ENCODE peak calls at places on chromosome 5, in ten cellular contexts. L is left cardiac atrium; D is NCI-H1417; Y is fibroblast of pulmonary artery; F is putamen; U is HEK293T; S is astrocyte of the spinal cord; X is activated CD4-positive, alpha-beta T cell treated with anti-CD3 and anti-CD28 coated beads, Interleukin-2, amount 10 ng/mL, durations not matched to agents 24 days and 14 days; Z is activated gamma-delta T cell treated with Interleukin-2 at 50 U/mL for 16 hours; P is stimulated activated CD8-positive, alpha-beta memory T cell treated with anti-CD3 and anti-CD28 coated beads, Interleukin-2, amount 100 ng/mL, for 48 hours. O is an unnamed sample.

GRCh38 chr5:90606539-90606938 is 47.9 kb downstream of the ADGRV1 start:
- DNase-seq in L (no peak), D (no peak), Y (no peak), F (no peak), U (no peak), S (no peak), X (no peak), Z (no peak), P (no peak), O (peak; percentile 23)

GRCh38 chr5:155021858-155022257 is 8.3 kb downstream of the KIF4B start:
- DNase-seq in L (no peak), D (no peak), Y (no peak), F (no peak), U (no peak), S (no peak), X (no peak), Z (no peak), P (no peak), O (no peak)

GRCh38 chr5:34703767-34704324 is 47.7 kb downstream of the RAI14 start:
- DNase-seq in L (no peak), D (no peak), Y (no peak), F (no peak), U (no peak), S (no peak), X (no peak), Z (no peak), P (no peak), O (no peak)

GRCh38 chr5:125372694-125373621 is 626.5 kb upstream of the ZNF608 start:
- DNase-seq in L (no peak), D (no peak), Y (peak; percentile 71), F (peak; percentile 76), U (no peak), S (peak; percentile 59), X (no peak), Z (no peak), P (no peak), O (peak; percentile 81)

GRCh38 chr5:143921525-143922311 is 109.8 kb downstream of the HMHB1 start:
- DNase-seq in L (no peak), D (no peak), Y (peak; percentile 92), F (peak; percentile 25), U (no peak), S (peak; percentile 74), X (no peak), Z (no peak), P (no peak), O (peak; percentile 97)

GRCh38 chr5:137372386-137373160 is 126.6 kb downstream of the SPOCK1 start:
- DNase-seq in L (no peak), D (no peak), Y (peak; percentile 15), F (no peak), U (no peak), S (peak; percentile 8), X (no peak), Z (no peak), P (no peak), O (peak; percentile 34)

GRCh38 chr5:179912951-179913350 is 5.3 kb upstream of the TBC1D9B start:
- DNase-seq in L (no peak), D (no peak), Y (no peak), F (no peak), U (no peak), S (no peak), X (no peak), Z (no peak), P (no peak), O (no peak)

GRCh38 chr5:39100851-39101396 is 26.7 kb upstream of the RICTOR start:
- DNase-seq in L (no peak), D (no peak), Y (peak; percentile 96), F (no peak), U (no peak), S (peak; percentile 92), X (no peak), Z (no peak), P (no peak), O (peak; percentile 97)

GRCh38 chr5:1317921-1318565 is 23.2 kb upstream of the TERT start:
- DNase-seq in L (no peak), D (no peak), Y (no peak), F (no peak), U (no peak), S (no peak), X (no peak), Z (no peak), P (no peak), O (no peak)

GRCh38 chr5:102498271-102499034 is at the start of gene SLCO6A1:
- DNase-seq in L (no peak), D (no peak), Y (no peak), F (no peak), U (no peak), S (no peak), X (no peak), Z (no peak), P (no peak), O (no peak)

GRCh38 chr5:3009605-3010004 is 258.1 kb upstream of the IRX2 start:
- DNase-seq in L (no peak), D (no peak), Y (no peak), F (no peak), U (no peak), S (no peak), X (no peak), Z (no peak), P (no peak), O (no peak)

GRCh38 chr5:130992621-130993020 is 172.4 kb downstream of the HINT1 start:
- DNase-seq in L (no peak), D (no peak), Y (no peak), F (no peak), U (no peak), S (peak; percentile 8), X (no peak), Z (no peak), P (no peak), O (no peak)

GRCh38 chr5:150411245-150411979 is 1.3 kb downstream of the CD74 start:
- DNase-seq in L (peak; percentile 74), D (no peak), Y (peak; percentile 19), F (no peak), U (peak; percentile 37), S (no peak), X (peak; percentile 91), Z (peak; percentile 64), P (no peak), O (no peak)

GRCh38 chr5:78336698-78337097 is 23.7 kb upstream of the SCAMP1 start:
- DNase-seq in L (no peak), D (no peak), Y (no peak), F (no peak), U (no peak), S (no peak), X (no peak), Z (no peak), P (no peak), O (no peak)

GRCh38 chr5:151745071-151745705 is 13.2 kb downstream of the ATOX1 start:
- DNase-seq in L (peak; percentile 65), D (no peak), Y (peak; percentile 84), F (peak; percentile 80), U (no peak), S (peak; percentile 90), X (peak; percentile 75), Z (peak; percentile 18), P (no peak), O (peak; percentile 97)

GRCh38 chr5:125337222-125337768 is 590.9 kb upstream of the ZNF608 start:
- DNase-seq in L (no peak), D (no peak), Y (no peak), F (no peak), U (no peak), S (no peak), X (no peak), Z (no peak), P (no peak), O (peak; percentile 60)

O was measured in LHCN-M2.